ENCODE peak calls at places on chromosomes 12 and 14, in nine cellular contexts. One of them, this sample, is unnamed.

GRCh38 chr12:67647547-67648305 is 819 bp upstream of the DYRK2 start:
- DNase-seq in GM04504: peak; percentile 80
- DNase-seq in NT2/D1: peak; percentile 63
- DNase-seq in HL-60: peak; percentile 65
- DNase-seq in memory B cell: peak; percentile 54
- DNase-seq in GM23338: peak; percentile 92
- DNase-seq in bronchial epithelial cell: peak; percentile 76
- DNase-seq in natural killer cell treated with Interleukin-12 subunit alpha and Interleukin-12 subunit beta and Interleukin-15 and Interleukin-18, amount 100 ng/mL, for 72 hours: no peak
- DNase-seq in endothelial cell: peak; percentile 66
- DNase-seq in this sample: peak; percentile 74

GRCh38 chr12:107511292-107511691 is 174.3 kb upstream of the PWP1 start:
- DNase-seq in HL-60: no peak
- DNase-seq in endothelial cell: no peak
- DNase-seq in bronchial epithelial cell: no peak
- DNase-seq in natural killer cell treated with Interleukin-12 subunit alpha and Interleukin-12 subunit beta and Interleukin-15 and Interleukin-18, amount 100 ng/mL, for 72 hours: no peak
- DNase-seq in memory B cell: no peak
- DNase-seq in GM23338: no peak
- DNase-seq in NT2/D1: no peak
- DNase-seq in GM04504: peak; percentile 28
- DNase-seq in this sample: no peak

GRCh38 chr12:110565919-110566871 is 16.9 kb downstream of the PPTC7 start:
- DNase-seq in GM23338: no peak
- DNase-seq in bronchial epithelial cell: peak; percentile 98
- DNase-seq in natural killer cell treated with Interleukin-12 subunit alpha and Interleukin-12 subunit beta and Interleukin-15 and Interleukin-18, amount 100 ng/mL, for 72 hours: no peak
- DNase-seq in endothelial cell: no peak
- DNase-seq in memory B cell: no peak
- DNase-seq in NT2/D1: no peak
- DNase-seq in HL-60: no peak
- DNase-seq in GM04504: no peak
- DNase-seq in this sample: no peak

GRCh38 chr12:58487280-58488141 is 432.8 kb downstream of the LRIG3 start:
- DNase-seq in GM04504: peak; percentile 63
- DNase-seq in NT2/D1: no peak
- DNase-seq in bronchial epithelial cell: no peak
- DNase-seq in endothelial cell: no peak
- DNase-seq in HL-60: no peak
- DNase-seq in natural killer cell treated with Interleukin-12 subunit alpha and Interleukin-12 subunit beta and Interleukin-15 and Interleukin-18, amount 100 ng/mL, for 72 hours: no peak
- DNase-seq in GM23338: no peak
- DNase-seq in memory B cell: no peak
- DNase-seq in this sample: no peak

GRCh38 chr14:42174357-42174756 is 567.7 kb downstream of the LRFN5 start:
- DNase-seq in GM04504: no peak
- DNase-seq in HL-60: no peak
- DNase-seq in GM23338: no peak
- DNase-seq in memory B cell: no peak
- DNase-seq in NT2/D1: no peak
- DNase-seq in endothelial cell: no peak
- DNase-seq in bronchial epithelial cell: no peak
- DNase-seq in natural killer cell treated with Interleukin-12 subunit alpha and Interleukin-12 subunit beta and Interleukin-15 and Interleukin-18, amount 100 ng/mL, for 72 hours: no peak
- DNase-seq in this sample: no peak

GRCh38 chr12:52168019-52168717 is 23.6 kb downstream of the KRT80 start:
- DNase-seq in endothelial cell: no peak
- DNase-seq in bronchial epithelial cell: peak; percentile 83
- DNase-seq in GM23338: no peak
- DNase-seq in NT2/D1: no peak
- DNase-seq in natural killer cell treated with Interleukin-12 subunit alpha and Interleukin-12 subunit beta and Interleukin-15 and Interleukin-18, amount 100 ng/mL, for 72 hours: no peak
- DNase-seq in GM04504: no peak
- DNase-seq in HL-60: no peak
- DNase-seq in memory B cell: no peak
- DNase-seq in this sample: peak; percentile 36

GRCh38 chr12:59432057-59432456 is 163.8 kb upstream of the SLC16A7 start:
- DNase-seq in GM04504: no peak
- DNase-seq in NT2/D1: no peak
- DNase-seq in GM23338: no peak
- DNase-seq in natural killer cell treated with Interleukin-12 subunit alpha and Interleukin-12 subunit beta and Interleukin-15 and Interleukin-18, amount 100 ng/mL, for 72 hours: no peak
- DNase-seq in HL-60: no peak
- DNase-seq in memory B cell: no peak
- DNase-seq in bronchial epithelial cell: no peak
- DNase-seq in endothelial cell: no peak
- DNase-seq in this sample: no peak

GRCh38 chr14:34030864-34031263 is 80.0 kb upstream of the EGLN3 start:
- DNase-seq in bronchial epithelial cell: no peak
- DNase-seq in HL-60: no peak
- DNase-seq in GM23338: no peak
- DNase-seq in memory B cell: no peak
- DNase-seq in GM04504: peak; percentile 35
- DNase-seq in NT2/D1: no peak
- DNase-seq in natural killer cell treated with Interleukin-12 subunit alpha and Interleukin-12 subunit beta and Interleukin-15 and Interleukin-18, amount 100 ng/mL, for 72 hours: no peak
- DNase-seq in endothelial cell: no peak
- DNase-seq in this sample: peak; percentile 87

GRCh38 chr14:39265741-39266588 is 32.2 kb downstream of the MIA2 start:
- DNase-seq in bronchial epithelial cell: peak; percentile 83
- DNase-seq in NT2/D1: no peak
- DNase-seq in HL-60: peak; percentile 25
- DNase-seq in endothelial cell: no peak
- DNase-seq in GM04504: peak; percentile 11
- DNase-seq in GM23338: no peak
- DNase-seq in memory B cell: no peak
- DNase-seq in natural killer cell treated with Interleukin-12 subunit alpha and Interleukin-12 subunit beta and Interleukin-15 and Interleukin-18, amount 100 ng/mL, for 72 hours: no peak
- DNase-seq in this sample: no peak